ENCODE peak calls at places on chromosomes 7 and 10, in nine cellular contexts. Q is HCT116, C is hepatocyte, O is astrocyte, W is GM23338, H is brain microvascular endothelial cell, P is A549, U is BJ, T is neural crest cell. B is an unnamed sample.

GRCh38 chr10:16116404-16117304 is 256.3 kb upstream of the MINDY3 start:
- DNase-seq in P (peak), C (peak), H (peak), T (peak), O (no peak), Q (peak), W (peak), U (no peak), B (no peak)

GRCh38 chr10:66176772-66177171 is 749.1 kb upstream of the LRRTM3 start:
- DNase-seq in Q (no peak), C (peak), T (no peak), W (no peak), P (no peak), O (no peak), H (peak), U (no peak), B (no peak)

GRCh38 chr7:107686816-107687387 is 26.3 kb downstream of the SLC26A4 start:
- DNase-seq in C (no peak), P (no peak), Q (no peak), O (no peak), T (no peak), W (no peak), U (no peak), H (no peak), B (no peak)

GRCh38 chr10:83990126-83990525 is 149.2 kb upstream of the GHITM start:
- DNase-seq in U (no peak), C (no peak), T (no peak), H (no peak), Q (no peak), O (no peak), P (no peak), W (no peak), B (no peak)

GRCh38 chr10:47360419-47361040 is 12.4 kb downstream of the RBP3 start:
- DNase-seq in H (peak), T (no peak), O (no peak), Q (no peak), C (no peak), U (no peak), P (no peak), W (no peak), B (no peak)

GRCh38 chr10:78333362-78334143 is 299.9 kb downstream of the RPS24 start:
- DNase-seq in H (no peak), T (no peak), C (no peak), W (no peak), U (no peak), O (no peak), P (no peak), Q (no peak), B (no peak)

GRCh38 chr7:116240021-116240659 is 29.8 kb downstream of the TES start:
- DNase-seq in O (no peak), W (no peak), T (no peak), H (no peak), Q (no peak), P (no peak), C (no peak), U (no peak), B (no peak)

GRCh38 chr10:8577681-8578080 is 523.2 kb downstream of the GATA3 start:
- DNase-seq in W (no peak), U (no peak), P (no peak), Q (no peak), T (no peak), C (no peak), O (no peak), H (no peak), B (no peak)

GRCh38 chr7:2864999-2865670 is 21.0 kb upstream of the GNA12 start:
- DNase-seq in Q (peak), C (peak), U (no peak), H (peak), W (peak), T (peak), O (peak), P (peak), B (peak)

GRCh38 chr7:75776295-75776971 is 4.4 kb upstream of the CCL26 start:
- DNase-seq in W (no peak), C (no peak), T (no peak), H (peak), Q (no peak), P (peak), O (peak), U (peak), B (no peak)

GRCh38 chr10:129224065-129224464 is 243.0 kb upstream of the MGMT start:
- DNase-seq in U (no peak), Q (no peak), P (no peak), O (no peak), W (no peak), T (no peak), H (no peak), C (no peak), B (no peak)

GRCh38 chr10:66466622-66467021 is 459.2 kb upstream of the LRRTM3 start:
- DNase-seq in U (no peak), P (no peak), H (no peak), T (no peak), O (no peak), Q (no peak), W (no peak), C (no peak), B (no peak)

GRCh38 chr10:81696609-81697388 is 178.2 kb upstream of the NRG3 start:
- DNase-seq in Q (no peak), C (peak), O (no peak), U (no peak), W (peak), P (no peak), T (no peak), H (no peak), B (peak)

GRCh38 chr10:61869772-61870520 is 31.6 kb upstream of the ARID5B start:
- DNase-seq in O (peak), C (no peak), Q (no peak), W (no peak), H (no peak), P (no peak), U (peak), T (no peak), B (no peak)

GRCh38 chr7:41163991-41164390 is 538.9 kb downstream of the INHBA start:
- DNase-seq in Q (no peak), C (no peak), O (no peak), T (no peak), P (no peak), H (no peak), W (no peak), U (no peak), B (no peak)

GRCh38 chr10:51960494-51960895 is 261.1 kb upstream of the CSTF2T start:
- DNase-seq in U (peak), P (peak), W (peak), T (no peak), C (peak), H (peak), O (peak), Q (peak), B (no peak)

GRCh38 chr7:137005873-137006272 is 137.4 kb downstream of the CHRM2 start:
- DNase-seq in W (no peak), U (no peak), C (no peak), P (no peak), H (no peak), Q (no peak), O (no peak), T (no peak), B (no peak)

GRCh38 chr10:47049906-47050305 is 138.7 kb downstream of the PTPN20 start:
- DNase-seq in C (no peak), H (no peak), U (no peak), O (no peak), W (no peak), Q (no peak), T (no peak), P (no peak), B (peak)

GRCh38 chr7:157132796-157133195 is 5.9 kb upstream of the UBE3C start:
- DNase-seq in C (no peak), H (no peak), Q (no peak), P (no peak), U (no peak), W (no peak), T (no peak), O (no peak), B (no peak)

GRCh38 chr10:88427024-88427423 is 156.1 kb downstream of the RNLS start:
- DNase-seq in W (no peak), O (no peak), U (no peak), H (no peak), T (no peak), Q (no peak), C (no peak), P (no peak), B (no peak)

GRCh38 chr7:37832194-37832593 is 16.2 kb upstream of the NME8 start:
- DNase-seq in O (no peak), C (peak), H (peak), P (peak), T (no peak), U (no peak), W (no peak), Q (no peak), B (no peak)

GRCh38 chr7:150323682-150324365 is 479 bp upstream of the ACTR3C start:
- DNase-seq in H (no peak), U (no peak), T (no peak), P (no peak), O (no peak), W (no peak), Q (no peak), C (no peak), B (no peak)

GRCh38 chr7:23299770-23300300 is 696 bp downstream of the MALSU1 start:
- DNase-seq in C (no peak), W (peak), T (no peak), U (no peak), P (no peak), O (no peak), H (no peak), Q (no peak), B (no peak)

GRCh38 chr10:12419279-12419847 is 70.0 kb downstream of the CAMK1D start:
- DNase-seq in P (peak), C (peak), T (no peak), W (no peak), U (peak), H (peak), Q (peak), O (peak), B (no peak)

GRCh38 chr7:88432321-88432720 is 125.6 kb upstream of the STEAP4 start:
- DNase-seq in O (no peak), H (no peak), C (no peak), T (no peak), U (no peak), Q (no peak), P (no peak), W (no peak), B (no peak)

GRCh38 chr7:91628742-91629141 is 251.8 kb downstream of the MTERF1 start:
- DNase-seq in O (no peak), W (no peak), H (no peak), Q (no peak), C (no peak), U (no peak), T (no peak), P (no peak), B (no peak)

GRCh38 chr7:45088146-45088701 is 545 bp downstream of the NACAD start:
- DNase-seq in T (no peak), U (no peak), W (peak), P (no peak), Q (no peak), H (no peak), O (no peak), C (no peak), B (no peak)

GRCh38 chr10:46048152-46048551 is 2.1 kb upstream of the MSMB start:
- DNase-seq in O (no peak), H (no peak), Q (no peak), C (no peak), U (no peak), W (peak), T (no peak), P (no peak), B (no peak)

GRCh38 chr10:50941629-50942028 is 56.2 kb upstream of the A1CF start:
- DNase-seq in P (no peak), H (no peak), W (no peak), T (no peak), U (no peak), Q (no peak), C (no peak), O (no peak), B (no peak)

GRCh38 chr10:112951349-112952281 is 1.6 kb downstream of the TCF7L2 start:
- DNase-seq in P (peak), U (no peak), Q (peak), O (peak), W (peak), T (peak), H (peak), C (peak), B (peak)

GRCh38 chr10:79047875-79048638 is 20.7 kb upstream of the ZMIZ1 start:
- DNase-seq in H (no peak), W (no peak), Q (no peak), O (no peak), T (no peak), C (no peak), P (no peak), U (no peak), B (no peak)

GRCh38 chr10:79582096-79582495 is 21.9 kb upstream of the SFTPA2 start:
- DNase-seq in T (no peak), O (no peak), Q (no peak), U (no peak), P (no peak), C (no peak), W (no peak), H (no peak), B (no peak)

GRCh38 chr7:30987178-30987577 is 23.4 kb downstream of the GHRHR start:
- DNase-seq in T (no peak), P (no peak), O (no peak), U (no peak), C (no peak), H (no peak), Q (no peak), W (no peak), B (no peak)

GRCh38 chr7:66877577-66878300 is 43.3 kb upstream of the TMEM248 start:
- DNase-seq in P (no peak), Q (no peak), H (no peak), C (no peak), O (no peak), W (no peak), T (no peak), U (peak), B (no peak)

GRCh38 chr7:141153231-141153630 is 79.4 kb downstream of the TMEM178B start:
- DNase-seq in W (no peak), U (no peak), C (no peak), Q (no peak), P (no peak), T (no peak), H (no peak), O (no peak), B (no peak)

GRCh38 chr7:76303829-76304505 is 1.5 kb downstream of the HSPB1 start:
- DNase-seq in Q (no peak), P (peak), U (no peak), O (no peak), W (no peak), C (peak), H (no peak), T (no peak), B (no peak)

GRCh38 chr10:63072951-63073350 is 60.2 kb upstream of the NRBF2 start:
- DNase-seq in Q (no peak), U (no peak), W (no peak), T (no peak), P (no peak), O (no peak), H (no peak), C (no peak), B (no peak)

GRCh38 chr10:1274746-1275544 is 218.8 kb downstream of the WDR37 start:
- DNase-seq in U (no peak), O (no peak), C (no peak), H (no peak), T (no peak), W (no peak), P (no peak), Q (no peak), B (no peak)

GRCh38 chr7:32104766-32105165 is 34.6 kb upstream of the PDE1C start:
- DNase-seq in P (no peak), Q (no peak), W (no peak), T (no peak), U (no peak), H (no peak), C (no peak), O (peak), B (no peak)

DNA sequence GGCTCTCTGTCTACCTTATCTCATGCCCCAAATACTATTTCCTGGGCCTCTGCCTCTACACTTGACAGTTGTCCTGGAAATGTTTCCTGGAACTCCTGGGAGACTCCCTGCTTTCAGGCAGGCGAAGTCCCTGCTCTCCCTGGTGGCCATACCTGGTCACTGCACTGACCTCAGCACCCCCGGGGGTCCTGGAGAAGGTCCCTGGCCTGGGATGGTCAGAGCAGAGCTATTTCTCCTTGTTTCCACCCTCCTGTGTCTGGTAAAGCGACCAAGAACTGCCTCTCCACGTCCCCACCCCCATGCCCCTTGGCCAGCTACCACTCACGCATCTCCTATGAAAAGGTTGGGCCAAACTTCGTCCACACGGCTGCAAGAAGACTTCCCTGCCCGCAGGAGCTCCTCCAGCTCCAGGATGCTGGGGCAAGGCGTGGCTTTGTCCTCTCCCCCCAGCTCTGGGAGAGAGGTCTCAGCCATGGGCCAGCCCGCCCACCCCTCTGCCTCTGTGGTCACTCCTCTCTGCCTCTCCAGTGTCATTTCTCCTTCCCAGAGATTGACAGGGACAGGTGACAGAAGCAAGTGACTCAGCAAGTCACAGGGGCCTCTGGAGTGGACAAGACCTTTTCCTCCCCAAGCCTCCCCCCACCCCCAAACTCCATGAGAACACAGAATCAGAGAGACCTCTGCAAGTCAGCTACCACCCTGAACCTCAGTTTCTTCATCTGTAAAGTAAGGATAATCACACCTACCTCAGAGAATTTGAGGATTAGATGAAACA is 2.6 kb upstream of the SAMD8 start:
- DNase-seq in C (peak), O (no peak), W (peak), H (no peak), P (peak), Q (peak), U (no peak), T (peak), B (peak)
- TF ChIP-seq CTCF in C (peak), O (peak), W (peak), H (peak), P (peak), Q (peak), U (peak), T (peak), B (peak)

DNA sequence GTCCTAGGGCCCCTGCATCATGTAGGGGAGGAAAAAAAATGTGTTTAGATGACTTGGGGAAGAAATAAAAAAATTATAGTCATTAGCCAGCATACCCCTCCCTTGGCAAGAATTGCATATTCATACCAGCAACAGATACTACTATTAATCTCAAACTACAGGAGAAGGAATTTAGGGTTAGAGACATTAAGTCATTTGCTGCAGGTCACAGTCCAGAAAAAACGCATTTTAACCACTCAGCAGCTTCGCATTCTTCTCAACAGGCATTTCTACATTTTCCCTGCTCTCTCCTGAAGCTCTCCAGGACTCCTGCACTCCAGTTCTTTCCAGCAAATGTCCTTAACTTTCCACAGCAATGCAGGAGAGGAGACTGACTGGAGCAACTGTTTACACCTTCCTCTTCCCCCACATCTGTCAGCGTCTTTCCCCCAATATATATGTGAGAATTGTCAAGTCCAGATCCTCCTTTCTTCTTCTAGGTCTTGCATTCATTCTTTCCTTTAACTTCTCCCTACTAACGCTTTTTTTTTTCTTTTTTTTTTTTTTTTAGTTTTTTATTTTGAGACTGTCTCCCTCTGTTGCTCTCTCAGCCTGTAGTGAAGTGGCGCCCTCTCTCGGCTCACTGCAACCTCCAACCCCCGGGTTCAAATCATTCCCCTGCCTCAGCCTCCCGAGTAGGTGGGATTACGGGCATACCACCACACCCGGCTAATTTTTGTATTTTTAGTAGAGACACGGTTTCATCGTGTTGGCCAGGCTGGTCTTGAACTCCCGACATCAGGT is 35.6 kb downstream of the PRPS1L1 start:
- DNase-seq in T (no peak), U (no peak), P (no peak), H (no peak), Q (no peak), W (peak), O (no peak), C (no peak), B (no peak)
- TF ChIP-seq CTCF in T (peak), U (peak), P (no peak), H (peak), Q (peak), W (peak), O (no peak), C (peak), B (no peak)

DNA sequence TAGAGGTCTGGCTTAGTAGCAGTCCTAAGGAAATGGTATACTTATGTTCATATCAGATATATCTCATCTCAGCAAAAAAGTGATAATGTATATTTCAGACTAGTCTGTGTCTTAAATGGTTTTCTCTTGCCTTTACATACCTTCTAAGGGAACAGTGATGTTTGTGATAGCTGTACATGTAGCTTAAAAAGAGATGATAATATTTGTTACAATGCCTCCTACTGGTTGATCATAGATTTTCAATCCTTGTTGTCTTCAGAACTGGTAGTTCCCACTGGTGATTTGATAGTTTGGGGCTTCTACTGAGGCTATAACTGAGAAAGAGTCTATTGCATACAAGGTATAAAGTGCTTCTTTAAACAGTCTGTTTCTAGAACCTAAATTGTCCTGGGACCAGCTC is 90.1 kb downstream of the BTRC start:
- DNase-seq in C (no peak), W (peak), T (no peak), U (no peak), P (peak), O (no peak), Q (no peak), H (no peak), B (no peak)
- TF ChIP-seq CTCF in C (no peak), W (no peak), T (peak), U (peak), P (peak), O (peak), Q (peak), H (peak), B (peak)

GRCh38 chr10:27446091-27446918 is 57.8 kb upstream of the RAB18 start:
- DNase-seq in C (peak), H (peak), W (peak), P (peak), U (peak), O (peak), Q (peak), T (no peak), B (no peak)
- TF ChIP-seq CTCF in C (peak), H (peak), W (peak), P (peak), U (peak), O (peak), Q (peak), T (peak), B (peak)

GRCh38 chr10:60311821-60312220 is 77.9 kb downstream of the ANK3 start:
- DNase-seq in C (no peak), H (no peak), Q (no peak), O (no peak), U (no peak), P (no peak), T (no peak), W (no peak), B (no peak)
- TF ChIP-seq CTCF in C (no peak), H (no peak), Q (no peak), O (no peak), U (no peak), P (no peak), T (no peak), W (no peak), B (no peak)

GRCh38 chr7:95840953-95841950 is 68.9 kb downstream of the DYNC1I1 start:
- DNase-seq in H (no peak), P (peak), U (no peak), O (no peak), Q (peak), C (no peak), W (peak), T (no peak), B (no peak)
- TF ChIP-seq CTCF in H (peak), P (peak), U (peak), O (no peak), Q (no peak), C (no peak), W (peak), T (peak), B (peak)

DNA sequence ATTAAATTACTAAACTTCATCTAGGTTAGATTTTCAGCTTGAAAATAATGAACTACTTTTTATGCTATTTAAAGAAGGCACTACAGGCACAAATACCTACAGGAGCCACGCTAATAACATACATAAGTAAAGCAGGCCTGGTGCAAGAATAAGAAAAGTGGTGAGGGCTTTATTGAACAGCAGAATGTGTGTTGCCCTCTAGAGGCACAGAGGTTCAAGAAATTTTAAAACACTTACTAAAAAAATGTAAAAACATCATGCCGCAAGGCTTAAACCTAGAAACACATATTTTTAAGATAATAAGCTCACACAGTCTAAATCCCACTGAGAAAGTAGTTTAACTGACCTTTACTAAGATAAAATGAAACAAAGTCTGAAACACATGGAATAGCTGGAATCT is 20.3 kb downstream of the CACUL1 start:
- DNase-seq in W (no peak), H (no peak), Q (no peak), P (no peak), T (no peak), U (no peak), O (no peak), C (no peak), B (no peak)
- TF ChIP-seq CTCF in W (peak), H (peak), Q (peak), P (peak), T (peak), U (peak), O (no peak), C (peak), B (peak)